ENCODE peak calls at places on chromosomes 6 and 20, in five cellular contexts. One of them, this sample, is unnamed.

GRCh38 chr6:152151930-152152329 is 344.4 kb downstream of the ESR1 start:
- DNase-seq in T-helper 9 cell: no peak
- DNase-seq in NCI-H345: no peak
- DNase-seq in epithelial cell of prostate: no peak
- DNase-seq in SW 1271: no peak
- DNase-seq in this sample: no peak

GRCh38 chr20:25214416-25214770 is 18.9 kb downstream of the ENTPD6 start:
- DNase-seq in T-helper 9 cell: no peak
- DNase-seq in NCI-H345: no peak
- DNase-seq in epithelial cell of prostate: no peak
- DNase-seq in SW 1271: no peak
- DNase-seq in this sample: no peak

GRCh38 chr6:73262701-73263569 is at the start of gene KHDC1:
- DNase-seq in T-helper 9 cell: peak; percentile 38
- DNase-seq in NCI-H345: peak; percentile 76
- DNase-seq in epithelial cell of prostate: no peak
- DNase-seq in SW 1271: peak; percentile 40
- DNase-seq in this sample: no peak

GRCh38 chr6:136511921-136512320 is 38.3 kb downstream of the MAP7 start:
- DNase-seq in T-helper 9 cell: no peak
- DNase-seq in NCI-H345: no peak
- DNase-seq in epithelial cell of prostate: no peak
- DNase-seq in SW 1271: no peak
- DNase-seq in this sample: peak; percentile 86

GRCh38 chr6:111626446-111626845 is 20.8 kb upstream of the TRAF3IP2 start:
- DNase-seq in T-helper 9 cell: no peak
- DNase-seq in NCI-H345: no peak
- DNase-seq in epithelial cell of prostate: no peak
- DNase-seq in SW 1271: no peak
- DNase-seq in this sample: no peak

GRCh38 chr6:22271044-22271443 is 25.8 kb downstream of the PRL start:
- DNase-seq in T-helper 9 cell: no peak
- DNase-seq in NCI-H345: no peak
- DNase-seq in epithelial cell of prostate: no peak
- DNase-seq in SW 1271: no peak
- DNase-seq in this sample: no peak

GRCh38 chr6:1856381-1856780 is 246.7 kb downstream of the FOXC1 start:
- DNase-seq in T-helper 9 cell: no peak
- DNase-seq in NCI-H345: peak; percentile 58
- DNase-seq in epithelial cell of prostate: no peak
- DNase-seq in SW 1271: no peak
- DNase-seq in this sample: no peak

GRCh38 chr6:30885999-30886896 is 1.9 kb downstream of the DDR1 start:
- DNase-seq in T-helper 9 cell: no peak
- DNase-seq in NCI-H345: peak; percentile 81
- DNase-seq in epithelial cell of prostate: no peak
- DNase-seq in SW 1271: peak; percentile 80
- DNase-seq in this sample: peak; percentile 52

GRCh38 chr6:133240511-133241087 is 558 bp upstream of the EYA4 start:
- DNase-seq in T-helper 9 cell: no peak
- DNase-seq in NCI-H345: no peak
- DNase-seq in epithelial cell of prostate: no peak
- DNase-seq in SW 1271: peak; percentile 75
- DNase-seq in this sample: no peak

GRCh38 chr6:40845588-40845987 is 193.4 kb downstream of the UNC5CL start:
- DNase-seq in T-helper 9 cell: peak; percentile 2
- DNase-seq in NCI-H345: no peak
- DNase-seq in epithelial cell of prostate: no peak
- DNase-seq in SW 1271: peak; percentile 32
- DNase-seq in this sample: peak; percentile 51

GRCh38 chr20:20821496-20822260 is 109.2 kb upstream of the RALGAPA2 start:
- DNase-seq in T-helper 9 cell: no peak
- DNase-seq in NCI-H345: peak; percentile 24
- DNase-seq in epithelial cell of prostate: no peak
- DNase-seq in SW 1271: no peak
- DNase-seq in this sample: no peak

GRCh38 chr6:73395875-73396274 is 1.2 kb downstream of the DDX43 start:
- DNase-seq in T-helper 9 cell: no peak
- DNase-seq in NCI-H345: no peak
- DNase-seq in epithelial cell of prostate: no peak
- DNase-seq in SW 1271: no peak
- DNase-seq in this sample: no peak

GRCh38 chr6:90691823-90692222 is 105.0 kb upstream of the MAP3K7 start:
- DNase-seq in T-helper 9 cell: no peak
- DNase-seq in NCI-H345: no peak
- DNase-seq in epithelial cell of prostate: no peak
- DNase-seq in SW 1271: no peak
- DNase-seq in this sample: no peak

GRCh38 chr6:24410622-24411021 is 7.9 kb downstream of the MRS2 start:
- DNase-seq in T-helper 9 cell: no peak
- DNase-seq in NCI-H345: no peak
- DNase-seq in epithelial cell of prostate: no peak
- DNase-seq in SW 1271: no peak
- DNase-seq in this sample: no peak

GRCh38 chr6:35230950-35231349 is 17.2 kb downstream of the SCUBE3 start:
- DNase-seq in T-helper 9 cell: no peak
- DNase-seq in NCI-H345: no peak
- DNase-seq in epithelial cell of prostate: no peak
- DNase-seq in SW 1271: no peak
- DNase-seq in this sample: peak; percentile 82

GRCh38 chr20:20668639-20669038 is 43.8 kb downstream of the RALGAPA2 start:
- DNase-seq in T-helper 9 cell: no peak
- DNase-seq in NCI-H345: no peak
- DNase-seq in epithelial cell of prostate: no peak
- DNase-seq in SW 1271: no peak
- DNase-seq in this sample: no peak

GRCh38 chr6:53956068-53956711 is 155.1 kb upstream of the MLIP start:
- DNase-seq in T-helper 9 cell: no peak
- DNase-seq in NCI-H345: peak; percentile 73
- DNase-seq in epithelial cell of prostate: peak; percentile 14
- DNase-seq in SW 1271: peak; percentile 58
- DNase-seq in this sample: no peak

GRCh38 chr20:49032455-49032854 is 13.7 kb upstream of the CSE1L start:
- DNase-seq in T-helper 9 cell: no peak
- DNase-seq in NCI-H345: no peak
- DNase-seq in epithelial cell of prostate: no peak
- DNase-seq in SW 1271: no peak
- DNase-seq in this sample: no peak

GRCh38 chr6:144066745-144067484 is 28.5 kb downstream of the SF3B5 start:
- DNase-seq in T-helper 9 cell: no peak
- DNase-seq in NCI-H345: no peak
- DNase-seq in epithelial cell of prostate: no peak
- DNase-seq in SW 1271: no peak
- DNase-seq in this sample: no peak

GRCh38 chr6:93829009-93829408 is 409.6 kb upstream of the EPHA7 start:
- DNase-seq in T-helper 9 cell: no peak
- DNase-seq in NCI-H345: no peak
- DNase-seq in epithelial cell of prostate: no peak
- DNase-seq in SW 1271: no peak
- DNase-seq in this sample: no peak

GRCh38 chr20:21104921-21105320 is 1.2 kb downstream of the LINC00237 start:
- DNase-seq in T-helper 9 cell: no peak
- DNase-seq in NCI-H345: no peak
- DNase-seq in epithelial cell of prostate: no peak
- DNase-seq in SW 1271: no peak
- DNase-seq in this sample: no peak

GRCh38 chr20:45833030-45833882 is at the start of gene SNX21:
- DNase-seq in T-helper 9 cell: no peak
- DNase-seq in NCI-H345: peak; percentile 74
- DNase-seq in epithelial cell of prostate: no peak
- DNase-seq in SW 1271: peak; percentile 88
- DNase-seq in this sample: peak; percentile 78

GRCh38 chr6:149484733-149485700 is at the start of gene ZC3H12D:
- DNase-seq in T-helper 9 cell: peak; percentile 74
- DNase-seq in NCI-H345: no peak
- DNase-seq in epithelial cell of prostate: no peak
- DNase-seq in SW 1271: no peak
- DNase-seq in this sample: peak; percentile 49

GRCh38 chr6:1123406-1123805 is 188.5 kb upstream of the FOXQ1 start:
- DNase-seq in T-helper 9 cell: no peak
- DNase-seq in NCI-H345: no peak
- DNase-seq in epithelial cell of prostate: no peak
- DNase-seq in SW 1271: no peak
- DNase-seq in this sample: no peak

GRCh38 chr20:47243003-47243402 is 113.5 kb downstream of the ZMYND8 start:
- DNase-seq in T-helper 9 cell: no peak
- DNase-seq in NCI-H345: no peak
- DNase-seq in epithelial cell of prostate: no peak
- DNase-seq in SW 1271: no peak
- DNase-seq in this sample: no peak

GRCh38 chr6:161038229-161039003 is 46.8 kb downstream of the MAP3K4 start:
- DNase-seq in T-helper 9 cell: no peak
- DNase-seq in NCI-H345: no peak
- DNase-seq in epithelial cell of prostate: peak; percentile 87
- DNase-seq in SW 1271: peak; percentile 24
- DNase-seq in this sample: no peak

GRCh38 chr6:39228992-39229767 is at the start of gene KCNK5:
- DNase-seq in T-helper 9 cell: peak; percentile 32
- DNase-seq in NCI-H345: peak; percentile 86
- DNase-seq in epithelial cell of prostate: no peak
- DNase-seq in SW 1271: peak; percentile 48
- DNase-seq in this sample: peak; percentile 96

GRCh38 chr6:42710316-42710715 is 12.1 kb downstream of the PRPH2 start:
- DNase-seq in T-helper 9 cell: no peak
- DNase-seq in NCI-H345: no peak
- DNase-seq in epithelial cell of prostate: no peak
- DNase-seq in SW 1271: no peak
- DNase-seq in this sample: no peak

GRCh38 chr6:29676981-29677601 is 3.9 kb downstream of the ZFP57 start:
- DNase-seq in T-helper 9 cell: no peak
- DNase-seq in NCI-H345: peak; percentile 80
- DNase-seq in epithelial cell of prostate: no peak
- DNase-seq in SW 1271: peak; percentile 18
- DNase-seq in this sample: no peak

GRCh38 chr6:110645685-110646418 is 169.4 kb downstream of the CDK19 start:
- DNase-seq in T-helper 9 cell: no peak
- DNase-seq in NCI-H345: no peak
- DNase-seq in epithelial cell of prostate: no peak
- DNase-seq in SW 1271: no peak
- DNase-seq in this sample: no peak

GRCh38 chr20:33693741-33694645 is 7.8 kb upstream of the E2F1 start:
- DNase-seq in T-helper 9 cell: no peak
- DNase-seq in NCI-H345: peak; percentile 83
- DNase-seq in epithelial cell of prostate: no peak
- DNase-seq in SW 1271: no peak
- DNase-seq in this sample: no peak

GRCh38 chr20:39269031-39269461 is 306.9 kb downstream of the DHX35 start:
- DNase-seq in T-helper 9 cell: peak; percentile 3
- DNase-seq in NCI-H345: peak; percentile 47
- DNase-seq in epithelial cell of prostate: no peak
- DNase-seq in SW 1271: peak; percentile 54
- DNase-seq in this sample: peak; percentile 49

GRCh38 chr20:43982886-43983285 is 68.2 kb downstream of the TOX2 start:
- DNase-seq in T-helper 9 cell: no peak
- DNase-seq in NCI-H345: no peak
- DNase-seq in epithelial cell of prostate: no peak
- DNase-seq in SW 1271: no peak
- DNase-seq in this sample: no peak

GRCh38 chr6:53616450-53617357 is 48.9 kb downstream of the KLHL31 start:
- DNase-seq in T-helper 9 cell: no peak
- DNase-seq in NCI-H345: no peak
- DNase-seq in epithelial cell of prostate: no peak
- DNase-seq in SW 1271: no peak
- DNase-seq in this sample: peak; percentile 80

GRCh38 chr20:39775110-39775509 is 813.0 kb downstream of the DHX35 start:
- DNase-seq in T-helper 9 cell: no peak
- DNase-seq in NCI-H345: no peak
- DNase-seq in epithelial cell of prostate: peak; percentile 56
- DNase-seq in SW 1271: no peak
- DNase-seq in this sample: no peak

GRCh38 chr6:149859368-149859767 is 4.8 kb downstream of the LRP11 start:
- DNase-seq in T-helper 9 cell: no peak
- DNase-seq in NCI-H345: peak; percentile 59
- DNase-seq in epithelial cell of prostate: no peak
- DNase-seq in SW 1271: no peak
- DNase-seq in this sample: no peak

GRCh38 chr6:138614151-138614550 is 114.9 kb upstream of the NHSL1 start:
- DNase-seq in T-helper 9 cell: no peak
- DNase-seq in NCI-H345: no peak
- DNase-seq in epithelial cell of prostate: no peak
- DNase-seq in SW 1271: no peak
- DNase-seq in this sample: no peak

GRCh38 chr6:106182455-106182854 is 96.3 kb downstream of the PRDM1 start:
- DNase-seq in T-helper 9 cell: no peak
- DNase-seq in NCI-H345: no peak
- DNase-seq in epithelial cell of prostate: no peak
- DNase-seq in SW 1271: no peak
- DNase-seq in this sample: no peak